ENCODE peak calls at places on chromosomes 6 and 20, in seven cellular contexts. One of them, this sample, is unnamed.

GRCh38 chr6:6798430-6798829 is 209.9 kb downstream of the LY86 start:
- DNase-seq in mesendoderm: no peak
- DNase-seq in mesenchymal stem cell: no peak
- DNase-seq in neuronal stem cell: no peak
- DNase-seq in H1: no peak
- DNase-seq in IMR-90: no peak
- DNase-seq in trophoblast cell: no peak
- DNase-seq in this sample: no peak

GRCh38 chr20:32858873-32859372 is at the start of gene EFCAB8:
- DNase-seq in mesendoderm: peak; percentile 50
- DNase-seq in mesenchymal stem cell: no peak
- DNase-seq in neuronal stem cell: no peak
- DNase-seq in H1: no peak
- DNase-seq in IMR-90: no peak
- DNase-seq in trophoblast cell: no peak
- DNase-seq in this sample: peak; percentile 53

GRCh38 chr20:34112600-34113061 is 588 bp upstream of the EIF2S2 start:
- DNase-seq in mesendoderm: peak; percentile 56
- DNase-seq in mesenchymal stem cell: no peak
- DNase-seq in neuronal stem cell: no peak
- DNase-seq in H1: no peak
- DNase-seq in IMR-90: peak; percentile 31
- DNase-seq in trophoblast cell: no peak
- DNase-seq in this sample: peak; percentile 36

GRCh38 chr6:43953794-43954310 is 173.4 kb downstream of the MRPL14 start:
- DNase-seq in mesendoderm: peak; percentile 74
- DNase-seq in mesenchymal stem cell: peak; percentile 58
- DNase-seq in neuronal stem cell: no peak
- DNase-seq in H1: peak; percentile 66
- DNase-seq in IMR-90: no peak
- DNase-seq in trophoblast cell: no peak
- DNase-seq in this sample: peak; percentile 80

GRCh38 chr20:34709836-34710567 is 5.9 kb downstream of the TP53INP2 start:
- DNase-seq in mesendoderm: peak; percentile 70
- DNase-seq in mesenchymal stem cell: peak; percentile 70
- DNase-seq in neuronal stem cell: peak; percentile 80
- DNase-seq in H1: no peak
- DNase-seq in IMR-90: peak; percentile 51
- DNase-seq in trophoblast cell: peak; percentile 48
- DNase-seq in this sample: peak; percentile 76

GRCh38 chr6:160978141-160978926 is 13.2 kb upstream of the MAP3K4 start:
- DNase-seq in mesendoderm: no peak
- DNase-seq in mesenchymal stem cell: peak; percentile 62
- DNase-seq in neuronal stem cell: no peak
- DNase-seq in H1: no peak
- DNase-seq in IMR-90: peak; percentile 68
- DNase-seq in trophoblast cell: no peak
- DNase-seq in this sample: no peak

GRCh38 chr20:46963196-46963529 is 68.5 kb downstream of the EYA2 start:
- DNase-seq in mesendoderm: peak; percentile 31
- DNase-seq in mesenchymal stem cell: no peak
- DNase-seq in neuronal stem cell: no peak
- DNase-seq in H1: no peak
- DNase-seq in IMR-90: no peak
- DNase-seq in trophoblast cell: no peak
- DNase-seq in this sample: no peak

GRCh38 chr20:63517376-63518309 is 2.9 kb upstream of the PPDPF start:
- DNase-seq in mesendoderm: no peak
- DNase-seq in mesenchymal stem cell: no peak
- DNase-seq in neuronal stem cell: no peak
- DNase-seq in H1: no peak
- DNase-seq in IMR-90: no peak
- DNase-seq in trophoblast cell: no peak
- DNase-seq in this sample: no peak

GRCh38 chr20:45833030-45833882 is at the start of gene SNX21:
- DNase-seq in mesendoderm: peak; percentile 88
- DNase-seq in mesenchymal stem cell: peak; percentile 97
- DNase-seq in neuronal stem cell: no peak
- DNase-seq in H1: peak; percentile 90
- DNase-seq in IMR-90: peak; percentile 94
- DNase-seq in trophoblast cell: peak; percentile 66
- DNase-seq in this sample: peak; percentile 89

GRCh38 chr6:13026557-13026956 is 301.8 kb downstream of the TBC1D7 start:
- DNase-seq in mesendoderm: peak; percentile 10
- DNase-seq in mesenchymal stem cell: no peak
- DNase-seq in neuronal stem cell: no peak
- DNase-seq in H1: no peak
- DNase-seq in IMR-90: no peak
- DNase-seq in trophoblast cell: no peak
- DNase-seq in this sample: no peak

GRCh38 chr6:114058435-114058834 is 87.5 kb upstream of the HDAC2 start:
- DNase-seq in mesendoderm: peak; percentile 21
- DNase-seq in mesenchymal stem cell: no peak
- DNase-seq in neuronal stem cell: no peak
- DNase-seq in H1: no peak
- DNase-seq in IMR-90: no peak
- DNase-seq in trophoblast cell: peak; percentile 85
- DNase-seq in this sample: no peak

GRCh38 chr20:48592107-48592940 is 235.5 kb downstream of the PREX1 start:
- DNase-seq in mesendoderm: no peak
- DNase-seq in mesenchymal stem cell: no peak
- DNase-seq in neuronal stem cell: no peak
- DNase-seq in H1: no peak
- DNase-seq in IMR-90: no peak
- DNase-seq in trophoblast cell: no peak
- DNase-seq in this sample: no peak

GRCh38 chr6:112618796-112619195 is 271.7 kb downstream of the RFPL4B start:
- DNase-seq in mesendoderm: peak; percentile 70
- DNase-seq in mesenchymal stem cell: no peak
- DNase-seq in neuronal stem cell: peak; percentile 5
- DNase-seq in H1: no peak
- DNase-seq in IMR-90: no peak
- DNase-seq in trophoblast cell: peak; percentile 11
- DNase-seq in this sample: peak; percentile 36

GRCh38 chr6:73236147-73236750 is 11.0 kb upstream of the KHDC1L start:
- DNase-seq in mesendoderm: no peak
- DNase-seq in mesenchymal stem cell: peak; percentile 78
- DNase-seq in neuronal stem cell: no peak
- DNase-seq in H1: no peak
- DNase-seq in IMR-90: peak; percentile 97
- DNase-seq in trophoblast cell: peak; percentile 13
- DNase-seq in this sample: no peak

GRCh38 chr6:127923135-127923534 is 22.3 kb upstream of the THEMIS start:
- DNase-seq in mesendoderm: no peak
- DNase-seq in mesenchymal stem cell: no peak
- DNase-seq in neuronal stem cell: no peak
- DNase-seq in H1: no peak
- DNase-seq in IMR-90: no peak
- DNase-seq in trophoblast cell: no peak
- DNase-seq in this sample: no peak

GRCh38 chr20:40197744-40198143 is 491.3 kb downstream of the MAFB start:
- DNase-seq in mesendoderm: peak; percentile 26
- DNase-seq in mesenchymal stem cell: no peak
- DNase-seq in neuronal stem cell: no peak
- DNase-seq in H1: no peak
- DNase-seq in IMR-90: no peak
- DNase-seq in trophoblast cell: no peak
- DNase-seq in this sample: no peak

GRCh38 chr20:35326021-35326731 is 34.0 kb upstream of the FAM83C start:
- DNase-seq in mesendoderm: no peak
- DNase-seq in mesenchymal stem cell: no peak
- DNase-seq in neuronal stem cell: no peak
- DNase-seq in H1: no peak
- DNase-seq in IMR-90: no peak
- DNase-seq in trophoblast cell: no peak
- DNase-seq in this sample: no peak

GRCh38 chr20:37669773-37670236 is 24.0 kb upstream of the CTNNBL1 start:
- DNase-seq in mesendoderm: no peak
- DNase-seq in mesenchymal stem cell: no peak
- DNase-seq in neuronal stem cell: no peak
- DNase-seq in H1: no peak
- DNase-seq in IMR-90: no peak
- DNase-seq in trophoblast cell: no peak
- DNase-seq in this sample: no peak

GRCh38 chr6:154380733-154381132 is 24.1 kb upstream of the IPCEF1 start:
- DNase-seq in mesendoderm: no peak
- DNase-seq in mesenchymal stem cell: no peak
- DNase-seq in neuronal stem cell: no peak
- DNase-seq in H1: no peak
- DNase-seq in IMR-90: no peak
- DNase-seq in trophoblast cell: no peak
- DNase-seq in this sample: no peak

GRCh38 chr6:129717287-129717686 is 7.3 kb upstream of the ARHGAP18 start:
- DNase-seq in mesendoderm: no peak
- DNase-seq in mesenchymal stem cell: peak; percentile 56
- DNase-seq in neuronal stem cell: no peak
- DNase-seq in H1: no peak
- DNase-seq in IMR-90: peak; percentile 69
- DNase-seq in trophoblast cell: no peak
- DNase-seq in this sample: no peak

GRCh38 chr6:9540126-9540525 is 874.7 kb downstream of the TFAP2A start:
- DNase-seq in mesendoderm: no peak
- DNase-seq in mesenchymal stem cell: no peak
- DNase-seq in neuronal stem cell: no peak
- DNase-seq in H1: no peak
- DNase-seq in IMR-90: peak; percentile 25
- DNase-seq in trophoblast cell: no peak
- DNase-seq in this sample: no peak

GRCh38 chr6:136073216-136073615 is 176.9 kb downstream of the MTFR2 start:
- DNase-seq in mesendoderm: no peak
- DNase-seq in mesenchymal stem cell: no peak
- DNase-seq in neuronal stem cell: no peak
- DNase-seq in H1: no peak
- DNase-seq in IMR-90: no peak
- DNase-seq in trophoblast cell: no peak
- DNase-seq in this sample: no peak
- H2AK5ac ChIP-seq in mesendoderm: no peak overlapping the region
- H2AK5ac ChIP-seq in mesenchymal stem cell: no peak overlapping the region
- H2AK5ac ChIP-seq in neuronal stem cell: no peak overlapping the region
- H2AK5ac ChIP-seq in H1: no peak overlapping the region
- H2AK5ac ChIP-seq in IMR-90: peak overlapping the region; percentile 63
- H2AK5ac ChIP-seq in trophoblast cell: no peak overlapping the region
- H2AK5ac ChIP-seq in this sample: no peak overlapping the region

DNA sequence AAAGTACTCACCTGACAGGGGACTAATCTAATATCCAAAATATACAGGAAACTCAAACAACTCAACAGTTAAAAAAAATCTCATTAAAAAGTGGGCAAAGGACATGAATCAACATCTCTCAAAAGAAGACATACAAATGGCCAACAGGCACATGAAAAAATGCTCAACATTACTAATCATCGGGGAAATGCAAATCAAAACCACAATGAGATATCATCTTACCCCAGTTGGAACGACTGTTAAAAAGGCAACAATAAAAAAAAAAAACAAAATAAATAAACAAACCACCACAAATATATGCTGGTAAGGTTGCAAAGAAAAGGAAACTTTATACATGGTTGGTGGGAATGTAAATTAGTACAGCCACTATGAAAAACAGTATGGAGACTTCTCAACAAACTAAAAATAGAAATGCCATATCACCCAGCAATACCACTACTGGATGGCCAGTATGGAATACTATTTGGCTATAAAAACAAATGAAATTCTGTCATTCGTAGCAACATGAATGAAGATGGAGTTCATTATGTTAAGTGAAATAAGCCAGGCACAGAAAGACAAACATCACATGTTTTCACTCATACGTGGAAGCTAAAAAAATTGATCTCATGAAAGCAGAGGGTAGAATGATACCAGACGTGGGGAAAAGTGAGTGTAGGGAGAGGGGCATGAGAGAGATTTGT is 6.6 kb downstream of the SIRPB2 start:
- DNase-seq in mesendoderm: no peak
- DNase-seq in mesenchymal stem cell: no peak
- DNase-seq in neuronal stem cell: no peak
- DNase-seq in H1: no peak
- DNase-seq in IMR-90: no peak
- DNase-seq in trophoblast cell: no peak
- DNase-seq in this sample: no peak
- H3K4me2 ChIP-seq in mesendoderm: no peak overlapping the region
- H3K4me2 ChIP-seq in mesenchymal stem cell: no peak overlapping the region
- H3K4me2 ChIP-seq in neuronal stem cell: no peak overlapping the region
- H3K4me2 ChIP-seq in H1: no peak overlapping the region
- H3K4me2 ChIP-seq in IMR-90: no peak overlapping the region
- H3K4me2 ChIP-seq in trophoblast cell: no peak overlapping the region
- H3K4me2 ChIP-seq in this sample: no peak overlapping the region

GRCh38 chr6:169965239-169965638 is 213.8 kb downstream of the ERMARD start:
- DNase-seq in mesendoderm: no peak
- DNase-seq in mesenchymal stem cell: no peak
- DNase-seq in neuronal stem cell: no peak
- DNase-seq in H1: no peak
- DNase-seq in IMR-90: no peak
- DNase-seq in trophoblast cell: no peak
- DNase-seq in this sample: no peak

GRCh38 chr6:169964440-169965212 is 213.2 kb downstream of the ERMARD start:
- DNase-seq in mesendoderm: no peak
- DNase-seq in mesenchymal stem cell: no peak
- DNase-seq in neuronal stem cell: no peak
- DNase-seq in H1: no peak
- DNase-seq in IMR-90: no peak
- DNase-seq in trophoblast cell: peak; percentile 19
- DNase-seq in this sample: no peak

GRCh38 chr6:169966312-169967181 is 215.1 kb downstream of the ERMARD start:
- DNase-seq in mesendoderm: no peak
- DNase-seq in mesenchymal stem cell: no peak
- DNase-seq in neuronal stem cell: no peak
- DNase-seq in H1: peak; percentile 45
- DNase-seq in IMR-90: no peak
- DNase-seq in trophoblast cell: no peak
- DNase-seq in this sample: no peak

GRCh38 chr6:169967687-169968086 is 216.3 kb downstream of the ERMARD start:
- DNase-seq in mesendoderm: no peak
- DNase-seq in mesenchymal stem cell: no peak
- DNase-seq in neuronal stem cell: no peak
- DNase-seq in H1: no peak
- DNase-seq in IMR-90: no peak
- DNase-seq in trophoblast cell: peak; percentile 23
- DNase-seq in this sample: no peak

GRCh38 chr6:169965657-169966311 is 214.4 kb downstream of the ERMARD start:
- DNase-seq in mesendoderm: no peak
- DNase-seq in mesenchymal stem cell: no peak
- DNase-seq in neuronal stem cell: no peak
- DNase-seq in H1: no peak
- DNase-seq in IMR-90: no peak
- DNase-seq in trophoblast cell: no peak
- DNase-seq in this sample: no peak
- H2AK5ac ChIP-seq in mesendoderm: no peak overlapping the region
- H2AK5ac ChIP-seq in mesenchymal stem cell: no peak overlapping the region
- H2AK5ac ChIP-seq in neuronal stem cell: peak overlapping the region; percentile 87
- H2AK5ac ChIP-seq in H1: no peak overlapping the region
- H2AK5ac ChIP-seq in IMR-90: no peak overlapping the region
- H2AK5ac ChIP-seq in trophoblast cell: no peak overlapping the region
- H2AK5ac ChIP-seq in this sample: no peak overlapping the region

DNA sequence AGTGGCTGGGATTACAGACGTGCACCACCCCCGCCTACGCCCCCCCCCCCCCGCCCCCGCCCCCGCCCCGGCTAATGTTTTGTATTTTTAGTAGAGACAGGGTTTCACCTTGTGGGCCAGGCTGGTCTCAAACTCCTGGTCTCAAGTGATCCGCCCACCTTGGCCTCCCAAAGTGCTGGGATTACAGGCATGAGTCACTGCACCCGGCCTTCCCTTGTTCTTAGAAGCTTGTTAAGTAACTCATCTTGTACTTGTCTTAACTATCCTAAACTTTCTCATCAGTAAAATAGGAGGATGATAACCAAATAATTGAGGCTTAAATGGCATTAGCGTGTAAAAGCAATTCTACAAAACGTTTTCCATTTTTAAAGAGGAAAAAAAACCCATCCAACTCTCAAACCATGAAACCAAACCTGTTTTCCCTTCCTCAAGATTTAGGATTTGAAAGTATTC is 4.2 kb downstream of the CDYL start:
- DNase-seq in mesendoderm: peak; percentile 59
- DNase-seq in mesenchymal stem cell: peak; percentile 65
- DNase-seq in neuronal stem cell: no peak
- DNase-seq in H1: no peak
- DNase-seq in IMR-90: peak; percentile 67
- DNase-seq in trophoblast cell: peak; percentile 54
- DNase-seq in this sample: no peak
- H3K4me2 ChIP-seq in mesendoderm: no peak overlapping the region
- H3K4me2 ChIP-seq in mesenchymal stem cell: no peak overlapping the region
- H3K4me2 ChIP-seq in neuronal stem cell: no peak overlapping the region
- H3K4me2 ChIP-seq in H1: no peak overlapping the region
- H3K4me2 ChIP-seq in IMR-90: no peak overlapping the region
- H3K4me2 ChIP-seq in trophoblast cell: no peak overlapping the region
- H3K4me2 ChIP-seq in this sample: no peak overlapping the region